ENCODE peak calls at places on chromosomes 2 and 18, in ten cellular contexts. V, I, P, Y, R, L, T, Q, J and A are unnamed samples.

GRCh38 chr2:71070294-71071025 is 2.0 kb downstream of the NAGK start:
- DNase-seq in Q (peak; percentile 78), L (peak; percentile 45), P (no peak), R (peak; percentile 46), J (peak; percentile 48), Y (peak; percentile 57), I (peak; percentile 17), T (no peak), V (peak; percentile 71), A (no peak)

GRCh38 chr2:217356795-217357194 is 496.9 kb upstream of the TNP1 start:
- DNase-seq in I (no peak), L (no peak), V (no peak), Y (no peak), R (peak; percentile 22), P (no peak), Q (peak; percentile 72), T (no peak), J (peak; percentile 78), A (no peak)

GRCh38 chr2:174992886-174993285 is 12.3 kb downstream of the CHN1 start:
- DNase-seq in J (no peak), R (no peak), Q (no peak), P (no peak), V (no peak), Y (peak; percentile 29), I (no peak), T (no peak), L (no peak), A (no peak)

GRCh38 chr18:11027862-11028261 is 121.5 kb downstream of the PIEZO2 start:
- DNase-seq in V (no peak), I (no peak), P (no peak), R (no peak), J (no peak), Y (no peak), Q (no peak), T (no peak), L (no peak), A (no peak)

GRCh38 chr2:224754129-224754528 is 38.0 kb upstream of the CCDC195 start:
- DNase-seq in V (no peak), P (no peak), T (no peak), L (no peak), Q (no peak), I (peak; percentile 93), R (no peak), Y (no peak), J (no peak), A (no peak)

GRCh38 chr2:54599914-54600313 is 123.5 kb upstream of the EML6 start:
- DNase-seq in P (peak; percentile 76), I (no peak), L (no peak), Q (no peak), Y (no peak), R (no peak), V (no peak), J (no peak), T (no peak), A (no peak)

GRCh38 chr18:12428923-12429322 is 21.2 kb downstream of the PRELID3A start:
- DNase-seq in J (no peak), Y (no peak), R (no peak), P (no peak), V (no peak), T (no peak), L (no peak), I (no peak), Q (no peak), A (no peak)

GRCh38 chr2:25339121-25339738 is 2.5 kb downstream of the DNMT3A start:
- DNase-seq in Y (no peak), J (no peak), L (no peak), I (no peak), T (no peak), P (no peak), R (no peak), Q (no peak), V (no peak), A (no peak)

GRCh38 chr18:3264362-3264761 is 2.4 kb downstream of the MYL12B start:
- DNase-seq in L (no peak), Y (no peak), J (no peak), P (no peak), I (no peak), V (no peak), R (no peak), T (no peak), Q (no peak), A (no peak)

GRCh38 chr2:71877636-71878035 is 270.0 kb downstream of the CYP26B1 start:
- DNase-seq in Q (no peak), T (no peak), P (no peak), J (no peak), R (no peak), V (no peak), I (no peak), L (no peak), Y (no peak), A (no peak)

GRCh38 chr2:226215902-226216503 is 583.6 kb downstream of the IRS1 start:
- DNase-seq in L (peak; percentile 87), T (peak; percentile 4), J (peak; percentile 50), Q (peak; percentile 62), Y (peak; percentile 87), R (no peak), V (peak; percentile 56), P (peak; percentile 78), I (peak; percentile 35), A (no peak)

GRCh38 chr2:1607971-1608688 is 136.2 kb downstream of the PXDN start:
- DNase-seq in T (no peak), R (no peak), L (no peak), V (no peak), Q (no peak), J (no peak), P (no peak), I (no peak), Y (no peak), A (no peak)

GRCh38 chr18:31587538-31587937 is 4.1 kb upstream of the TTR start:
- DNase-seq in Y (no peak), R (no peak), Q (no peak), L (no peak), I (no peak), T (no peak), J (no peak), P (no peak), V (no peak), A (no peak)

GRCh38 chr18:71388148-71388547 is 1099.3 kb downstream of the SOCS6 start:
- DNase-seq in R (no peak), T (no peak), Y (no peak), P (no peak), I (no peak), Q (no peak), J (no peak), V (no peak), L (no peak), A (no peak)

GRCh38 chr2:135530313-135531230 is at the start of gene ZRANB3:
- DNase-seq in R (peak; percentile 80), T (peak; percentile 87), Y (peak; percentile 99), Q (peak; percentile 99), I (peak; percentile 96), V (peak; percentile 98), L (peak; percentile 99), P (peak; percentile 95), J (peak; percentile 98), A (peak; percentile 94)

GRCh38 chr2:69306897-69307695 is 79.9 kb downstream of the GFPT1 start:
- DNase-seq in Y (peak; percentile 91), I (peak; percentile 68), J (peak; percentile 44), P (peak; percentile 86), R (peak; percentile 82), Q (peak; percentile 48), L (peak; percentile 93), T (peak; percentile 23), V (peak; percentile 59), A (no peak)

GRCh38 chr18:55779711-55780590 is 192.0 kb upstream of the TCF4 start:
- DNase-seq in I (no peak), J (peak; percentile 67), R (peak; percentile 68), Y (peak; percentile 69), P (no peak), Q (peak; percentile 38), V (peak; percentile 5), L (peak; percentile 68), T (no peak), A (no peak)

GRCh38 chr2:106956416-106956815 is 70.4 kb upstream of the ST6GAL2 start:
- DNase-seq in J (no peak), V (no peak), I (no peak), Q (no peak), P (no peak), Y (no peak), R (no peak), T (no peak), L (no peak), A (no peak)

GRCh38 chr18:4016391-4017049 is 438.6 kb downstream of the DLGAP1 start:
- DNase-seq in Q (no peak), R (no peak), V (no peak), Y (no peak), L (no peak), I (no peak), T (no peak), P (no peak), J (no peak), A (no peak)

GRCh38 chr18:21459706-21460286 is 140.7 kb downstream of the ESCO1 start:
- DNase-seq in R (no peak), Q (no peak), L (no peak), T (no peak), J (no peak), I (no peak), Y (no peak), V (no peak), P (no peak), A (no peak)

GRCh38 chr2:121776885-121777698 is 21.6 kb downstream of the TSN start:
- DNase-seq in Y (no peak), T (no peak), P (no peak), L (no peak), V (no peak), I (no peak), J (no peak), Q (no peak), R (no peak), A (no peak)

GRCh38 chr2:182318466-182319309 is 108.1 kb downstream of the PDE1A start:
- DNase-seq in Y (no peak), T (no peak), L (peak; percentile 30), R (no peak), Q (no peak), I (no peak), J (no peak), P (no peak), V (no peak), A (no peak)

GRCh38 chr18:56952026-56952425 is 194.9 kb upstream of the BOD1L2 start:
- DNase-seq in I (no peak), J (no peak), Q (no peak), V (no peak), L (no peak), P (no peak), R (no peak), T (no peak), Y (peak; percentile 22), A (no peak)

GRCh38 chr2:231605607-231606091 is 13.0 kb downstream of the TEX44 start:
- DNase-seq in J (peak; percentile 84), L (no peak), V (peak; percentile 32), P (peak; percentile 29), R (no peak), I (no peak), Q (peak; percentile 65), T (no peak), Y (no peak), A (no peak)

GRCh38 chr2:113873867-113874266 is 16.0 kb upstream of the ACTR3 start:
- DNase-seq in T (no peak), I (no peak), J (no peak), Q (no peak), V (no peak), L (no peak), Y (no peak), R (no peak), P (no peak), A (no peak)